ENCODE peak calls at places on chromosomes 5 and 9, in four cellular contexts. W is NCI-H1092, Z is endothelial cell, E is HL-60. Y is an unnamed sample.

GRCh38 chr9:76545191-76545590 is 86.2 kb downstream of the GCNT1 start:
- DNase-seq in W (no peak), Z (no peak), E (no peak), Y (no peak)

GRCh38 chr9:132673355-132673754 is 3.1 kb downstream of the GTF3C4 start:
- DNase-seq in W (no peak), Z (peak), E (no peak), Y (peak)

GRCh38 chr9:133106511-133107244 is 14.4 kb downstream of the RALGDS start:
- DNase-seq in W (no peak), Z (no peak), E (no peak), Y (no peak)

GRCh38 chr9:133362359-133363044 is 6.2 kb downstream of the SURF2 start:
- DNase-seq in W (no peak), Z (no peak), E (no peak), Y (no peak)

GRCh38 chr9:133160742-133161541 is 2.8 kb downstream of the GBGT1 start:
- DNase-seq in W (peak), Z (peak), E (peak), Y (peak)

GRCh38 chr5:181186902-181187499 is 18.0 kb downstream of the TRIM7 start:
- DNase-seq in W (no peak), Z (no peak), E (no peak), Y (no peak)

GRCh38 chr5:38104497-38105230 is 153.7 kb upstream of the EGFLAM start:
- DNase-seq in W (no peak), Z (no peak), E (no peak), Y (no peak)

GRCh38 chr9:22170162-22170932 is 161.2 kb upstream of the CDKN2B start:
- DNase-seq in W (no peak), Z (no peak), E (no peak), Y (no peak)

GRCh38 chr9:122053546-122053945 is 39.6 kb downstream of the TTLL11 start:
- DNase-seq in W (no peak), Z (no peak), E (no peak), Y (no peak)

GRCh38 chr5:123997354-123998215 is 485.6 kb downstream of the CSNK1G3 start:
- DNase-seq in W (no peak), Z (no peak), E (no peak), Y (peak)

GRCh38 chr5:127885176-127885575 is 182.0 kb downstream of the CCDC192 start:
- DNase-seq in W (no peak), Z (no peak), E (no peak), Y (no peak)

GRCh38 chr5:79697222-79698164 is 7.9 kb downstream of the CMYA5 start:
- DNase-seq in W (no peak), Z (no peak), E (peak), Y (peak)

GRCh38 chr5:157115012-157115411 is 6.2 kb upstream of the HAVCR2 start:
- DNase-seq in W (no peak), Z (no peak), E (no peak), Y (no peak)

GRCh38 chr5:25963251-25964008 is 1075.0 kb downstream of the CDH9 start:
- DNase-seq in W (no peak), Z (no peak), E (no peak), Y (no peak)

Y was measured in hepatocyte.